ENCODE peak calls at places on chromosomes 1 and 21, in six cellular contexts. Z is mammary epithelial cell, H is foreskin fibroblast, P is MCF 10A, O is HFFc6, R is RWPE2. I is an unnamed sample.
A peak's percentile ranks its signal among the peaks of the same experiment; 100 is the strongest.

GRCh38 chr1:100860397-100860991 is 34.1 kb downstream of the EXTL2 start:
- DNase-seq in Z (peak; percentile 55), H (peak; percentile 79), P (peak; percentile 65), O (peak; percentile 53), R (no peak), I (no peak)

GRCh38 chr1:156420209-156421061 is 51.4 kb downstream of the RHBG start:
- DNase-seq in Z (no peak), H (peak; percentile 18), P (no peak), O (no peak), R (peak; percentile 45), I (no peak)

GRCh38 chr1:62508187-62508758 is 71.4 kb downstream of the USP1 start:
- DNase-seq in Z (peak; percentile 11), H (peak; percentile 57), P (peak; percentile 58), O (peak; percentile 40), R (no peak), I (peak; percentile 18)

GRCh38 chr1:239784896-239785295 is 306.8 kb upstream of the FMN2 start:
- DNase-seq in Z (no peak), H (no peak), P (no peak), O (no peak), R (no peak), I (no peak)

GRCh38 chr1:24805534-24806301 is 60.5 kb downstream of the CLIC4 start:
- DNase-seq in Z (peak; percentile 74), H (peak; percentile 92), P (peak; percentile 73), O (peak; percentile 76), R (no peak), I (peak; percentile 18)

GRCh38 chr1:177780096-177780700 is 189.7 kb downstream of the SEC16B start:
- DNase-seq in Z (peak; percentile 51), H (peak; percentile 76), P (peak; percentile 70), O (peak; percentile 42), R (no peak), I (peak; percentile 5)

GRCh38 chr1:41925712-41926111 is 7.0 kb upstream of the HIVEP3 start:
- DNase-seq in Z (no peak), H (peak; percentile 44), P (no peak), O (peak; percentile 37), R (no peak), I (no peak)

GRCh38 chr1:9297831-9298230 is 5.1 kb downstream of the SPSB1 start:
- DNase-seq in Z (no peak), H (no peak), P (no peak), O (no peak), R (no peak), I (no peak)

GRCh38 chr1:194598098-194598497 is 1411.7 kb upstream of the B3GALT2 start:
- DNase-seq in Z (no peak), H (no peak), P (peak; percentile 9), O (no peak), R (no peak), I (no peak)

GRCh38 chr1:212728606-212729005 is 29.0 kb upstream of the BATF3 start:
- DNase-seq in Z (no peak), H (no peak), P (no peak), O (no peak), R (no peak), I (no peak)

GRCh38 chr1:205748398-205749093 is 1.4 kb downstream of the NUCKS1 start:
- DNase-seq in Z (peak; percentile 50), H (peak; percentile 60), P (peak; percentile 89), O (peak; percentile 48), R (no peak), I (peak; percentile 29)

GRCh38 chr1:37691497-37692077 is 729 bp upstream of the CDCA8 start:
- DNase-seq in Z (peak; percentile 48), H (peak; percentile 84), P (peak; percentile 63), O (peak; percentile 49), R (no peak), I (no peak)

DNA sequence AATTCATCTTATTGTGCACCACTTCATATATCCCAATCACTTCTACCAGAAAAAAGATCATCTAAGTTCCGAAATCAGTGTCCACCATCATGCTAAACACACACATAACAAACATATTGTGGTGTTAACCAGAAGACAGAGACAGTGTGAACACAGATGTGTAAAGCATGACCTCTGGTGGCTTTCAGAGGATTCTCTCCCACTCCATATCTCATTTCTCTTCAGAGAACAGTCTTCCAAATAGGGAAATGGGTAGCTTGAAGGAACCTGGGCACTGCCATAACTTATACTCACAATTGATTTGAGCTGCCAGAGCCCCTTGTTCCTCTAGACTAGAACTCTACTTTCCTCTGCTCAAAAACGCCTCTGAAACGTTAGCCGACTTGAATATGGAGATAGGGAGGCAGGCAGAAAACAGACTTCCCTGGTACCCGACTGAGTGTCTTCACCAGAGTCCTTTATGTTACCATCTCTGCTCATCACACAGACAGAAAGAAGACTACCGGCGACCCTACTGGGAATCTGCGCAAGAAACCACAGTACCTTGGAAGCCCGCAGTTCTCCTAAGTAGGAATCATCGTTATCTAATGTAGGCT is 1.8 kb upstream of the ELAPOR1 start:
- DNase-seq in Z (peak; percentile 28), H (peak; percentile 54), P (peak; percentile 56), O (peak; percentile 21), R (no peak), I (no peak)
- TF ChIP-seq CTCF in Z (peak; percentile 65), H (peak; percentile 21), P (peak; percentile 46), O (no peak), R (no peak), I (peak; percentile 35)

GRCh38 chr1:5889901-5890300 is 102.3 kb downstream of the NPHP4 start:
- DNase-seq in Z (no peak), H (no peak), P (no peak), O (no peak), R (no peak), I (no peak)

GRCh38 chr1:5890346-5891106 is 101.7 kb downstream of the NPHP4 start:
- DNase-seq in Z (no peak), H (no peak), P (no peak), O (no peak), R (peak; percentile 42), I (no peak)

GRCh38 chr1:5889462-5889861 is 102.8 kb downstream of the NPHP4 start:
- DNase-seq in Z (no peak), H (no peak), P (no peak), O (no peak), R (peak; percentile 51), I (no peak)

GRCh38 chr1:5887436-5888290 is 104.6 kb downstream of the NPHP4 start:
- DNase-seq in Z (no peak), H (no peak), P (no peak), O (no peak), R (no peak), I (no peak)

DNA sequence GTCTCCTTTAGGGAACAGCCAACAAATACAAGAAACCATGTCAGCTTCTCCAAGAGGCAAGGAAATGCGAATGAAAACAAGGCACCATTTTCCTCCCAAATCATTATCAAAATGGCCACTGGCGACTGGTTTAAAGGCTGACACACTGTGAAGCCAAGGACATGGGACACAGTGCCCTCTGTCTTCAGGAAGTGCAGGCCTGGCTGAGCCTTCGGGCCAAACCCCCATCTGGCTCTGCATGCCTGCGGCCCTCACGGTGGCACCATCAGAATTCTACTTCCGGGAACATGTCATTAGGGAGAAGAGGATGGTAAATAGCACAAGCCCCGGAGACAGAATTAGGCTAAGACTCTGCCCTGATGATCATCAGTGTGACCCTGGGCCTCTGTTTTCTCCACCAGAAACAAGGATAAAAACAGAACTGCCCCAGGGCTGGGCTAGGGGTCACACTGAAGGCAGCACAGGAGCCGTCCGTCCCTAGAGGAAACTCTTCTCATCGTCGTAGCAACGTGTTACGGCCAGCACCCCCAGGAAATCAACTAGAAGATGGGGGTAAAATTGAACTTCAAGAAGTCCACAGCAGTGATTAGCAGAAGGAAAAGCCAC is 103.5 kb downstream of the NPHP4 start:
- DNase-seq in Z (no peak), H (peak; percentile 15), P (no peak), O (no peak), R (no peak), I (no peak)
- TF ChIP-seq CTCF in Z (no peak), H (no peak), P (no peak), O (peak; percentile 32), R (no peak), I (no peak)

GRCh38 chr1:153627797-153628626 is at the start of gene S100A1:
- DNase-seq in Z (no peak), H (no peak), P (no peak), O (no peak), R (no peak), I (no peak)
- TF ChIP-seq CTCF in Z (no peak), H (no peak), P (no peak), O (peak; percentile 15), R (peak; percentile 46), I (no peak)

GRCh38 chr1:182628657-182629056 is 24.5 kb upstream of the RGS16 start:
- DNase-seq in Z (no peak), H (no peak), P (no peak), O (no peak), R (no peak), I (no peak)
- TF ChIP-seq CTCF in Z (no peak), H (no peak), P (no peak), O (no peak), R (no peak), I (no peak)

GRCh38 chr21:35332841-35333426 is 283.8 kb upstream of the RUNX1 start:
- DNase-seq in Z (no peak), H (no peak), P (no peak), O (no peak), R (no peak), I (no peak)
- TF ChIP-seq CTCF in Z (no peak), H (no peak), P (no peak), O (no peak), R (no peak), I (no peak)

GRCh38 chr1:85230305-85230977 is 29.0 kb downstream of the C1orf52 start:
- DNase-seq in Z (no peak), H (no peak), P (no peak), O (no peak), R (no peak), I (no peak)
- TF ChIP-seq CTCF in Z (peak; percentile 32), H (peak; percentile 21), P (no peak), O (peak; percentile 60), R (peak; percentile 21), I (peak; percentile 5)

GRCh38 chr1:13697738-13698137 is 2.2 kb upstream of the PRDM2 start:
- DNase-seq in Z (no peak), H (no peak), P (no peak), O (no peak), R (no peak), I (no peak)
- TF ChIP-seq CTCF in Z (no peak), H (no peak), P (no peak), O (peak; percentile 14), R (no peak), I (no peak)

DNA sequence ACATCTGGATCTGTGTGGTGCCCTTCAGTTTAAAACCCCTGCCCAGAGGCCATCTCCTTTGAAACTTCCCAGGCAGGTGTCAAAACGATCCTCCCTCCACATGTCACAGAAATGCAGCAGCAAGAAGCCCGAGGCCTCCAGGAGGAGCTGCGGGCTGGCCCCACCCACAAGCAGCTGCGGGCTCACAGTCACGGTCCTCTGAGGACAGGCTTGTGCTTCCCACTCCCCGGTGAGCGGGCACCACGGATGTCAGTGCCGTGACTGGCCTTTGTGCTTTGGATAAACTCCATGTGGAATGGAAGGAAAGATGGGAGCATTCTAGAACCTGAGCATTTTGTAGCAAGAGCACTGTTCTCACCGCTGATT is 65.8 kb downstream of the SIK1 start:
- DNase-seq in Z (peak; percentile 50), H (peak; percentile 66), P (peak; percentile 39), O (peak; percentile 38), R (no peak), I (no peak)
- TF ChIP-seq CTCF in Z (peak; percentile 11), H (peak; percentile 10), P (no peak), O (peak; percentile 9), R (no peak), I (no peak)